ENCODE peak calls at places on chromosomes 7 and 10, in eight cellular contexts. One of them, this sample, is unnamed.

GRCh38 chr10:96448021-96448457 is 65.7 kb downstream of the TLL2 start:
- DNase-seq in CD8-positive, alpha-beta T cell: no peak
- DNase-seq in hepatocyte: no peak
- DNase-seq in A549: no peak
- DNase-seq in brain microvascular endothelial cell: no peak
- DNase-seq in upper lobe of left lung: peak
- DNase-seq in GM12865: peak
- DNase-seq in coronary artery: no peak
- DNase-seq in this sample: no peak

GRCh38 chr10:92238586-92239098 is 52.2 kb downstream of the CPEB3 start:
- DNase-seq in upper lobe of left lung: no peak
- DNase-seq in brain microvascular endothelial cell: peak
- DNase-seq in coronary artery: no peak
- DNase-seq in hepatocyte: peak
- DNase-seq in CD8-positive, alpha-beta T cell: no peak
- DNase-seq in GM12865: peak
- DNase-seq in A549: peak
- DNase-seq in this sample: no peak

GRCh38 chr7:131629203-131629871 is 72.9 kb upstream of the PODXL start:
- DNase-seq in brain microvascular endothelial cell: peak
- DNase-seq in CD8-positive, alpha-beta T cell: no peak
- DNase-seq in A549: peak
- DNase-seq in hepatocyte: no peak
- DNase-seq in coronary artery: no peak
- DNase-seq in GM12865: no peak
- DNase-seq in upper lobe of left lung: peak
- DNase-seq in this sample: no peak

GRCh38 chr10:52465202-52465601 is 151.1 kb downstream of the DKK1 start:
- DNase-seq in A549: no peak
- DNase-seq in brain microvascular endothelial cell: no peak
- DNase-seq in coronary artery: no peak
- DNase-seq in GM12865: no peak
- DNase-seq in upper lobe of left lung: no peak
- DNase-seq in hepatocyte: no peak
- DNase-seq in CD8-positive, alpha-beta T cell: no peak
- DNase-seq in this sample: no peak

GRCh38 chr10:15176269-15176668 is 7.8 kb upstream of the NMT2 start:
- DNase-seq in upper lobe of left lung: no peak
- DNase-seq in coronary artery: no peak
- DNase-seq in brain microvascular endothelial cell: no peak
- DNase-seq in A549: no peak
- DNase-seq in GM12865: no peak
- DNase-seq in hepatocyte: no peak
- DNase-seq in CD8-positive, alpha-beta T cell: no peak
- DNase-seq in this sample: no peak

GRCh38 chr10:32471232-32471631 is 25.3 kb downstream of the CCDC7 start:
- DNase-seq in A549: no peak
- DNase-seq in hepatocyte: no peak
- DNase-seq in GM12865: no peak
- DNase-seq in upper lobe of left lung: no peak
- DNase-seq in coronary artery: no peak
- DNase-seq in brain microvascular endothelial cell: no peak
- DNase-seq in CD8-positive, alpha-beta T cell: no peak
- DNase-seq in this sample: no peak

GRCh38 chr7:33591481-33591880 is 313.9 kb upstream of the BMPER start:
- DNase-seq in brain microvascular endothelial cell: peak
- DNase-seq in CD8-positive, alpha-beta T cell: no peak
- DNase-seq in A549: no peak
- DNase-seq in hepatocyte: no peak
- DNase-seq in coronary artery: no peak
- DNase-seq in upper lobe of left lung: no peak
- DNase-seq in GM12865: no peak
- DNase-seq in this sample: no peak

GRCh38 chr10:91162050-91162494 is 58.4 kb upstream of the PCGF5 start:
- DNase-seq in GM12865: peak
- DNase-seq in brain microvascular endothelial cell: no peak
- DNase-seq in hepatocyte: peak
- DNase-seq in upper lobe of left lung: no peak
- DNase-seq in coronary artery: no peak
- DNase-seq in CD8-positive, alpha-beta T cell: peak
- DNase-seq in A549: peak
- DNase-seq in this sample: no peak

GRCh38 chr10:27104919-27105318 is 4.6 kb upstream of the ANKRD26 start:
- DNase-seq in CD8-positive, alpha-beta T cell: no peak
- DNase-seq in A549: no peak
- DNase-seq in brain microvascular endothelial cell: no peak
- DNase-seq in coronary artery: no peak
- DNase-seq in upper lobe of left lung: no peak
- DNase-seq in GM12865: no peak
- DNase-seq in hepatocyte: no peak
- DNase-seq in this sample: no peak

GRCh38 chr10:104323721-104324686 is 14.3 kb downstream of the ITPRIP start:
- DNase-seq in A549: no peak
- DNase-seq in hepatocyte: no peak
- DNase-seq in upper lobe of left lung: no peak
- DNase-seq in GM12865: no peak
- DNase-seq in coronary artery: peak
- DNase-seq in brain microvascular endothelial cell: no peak
- DNase-seq in CD8-positive, alpha-beta T cell: no peak
- DNase-seq in this sample: no peak

GRCh38 chr7:4240813-4241612 is 441.1 kb upstream of the FOXK1 start:
- DNase-seq in CD8-positive, alpha-beta T cell: no peak
- DNase-seq in A549: no peak
- DNase-seq in GM12865: no peak
- DNase-seq in brain microvascular endothelial cell: no peak
- DNase-seq in coronary artery: no peak
- DNase-seq in upper lobe of left lung: no peak
- DNase-seq in hepatocyte: no peak
- DNase-seq in this sample: no peak

GRCh38 chr7:34320412-34320811 is 337.6 kb upstream of the NPSR1 start:
- DNase-seq in upper lobe of left lung: peak
- DNase-seq in A549: no peak
- DNase-seq in coronary artery: no peak
- DNase-seq in brain microvascular endothelial cell: no peak
- DNase-seq in GM12865: no peak
- DNase-seq in CD8-positive, alpha-beta T cell: no peak
- DNase-seq in hepatocyte: peak
- DNase-seq in this sample: no peak

GRCh38 chr10:124744688-124745055 is 494 bp upstream of the FAM53B start:
- DNase-seq in A549: peak
- DNase-seq in brain microvascular endothelial cell: peak
- DNase-seq in hepatocyte: no peak
- DNase-seq in CD8-positive, alpha-beta T cell: no peak
- DNase-seq in coronary artery: no peak
- DNase-seq in upper lobe of left lung: no peak
- DNase-seq in GM12865: no peak
- DNase-seq in this sample: no peak

GRCh38 chr10:124745257-124745656 is 1.1 kb upstream of the FAM53B start:
- DNase-seq in GM12865: no peak
- DNase-seq in coronary artery: no peak
- DNase-seq in hepatocyte: no peak
- DNase-seq in upper lobe of left lung: no peak
- DNase-seq in A549: no peak
- DNase-seq in brain microvascular endothelial cell: no peak
- DNase-seq in CD8-positive, alpha-beta T cell: no peak
- DNase-seq in this sample: no peak

GRCh38 chr10:124746992-124747391 is 2.8 kb upstream of the FAM53B start:
- DNase-seq in coronary artery: no peak
- DNase-seq in GM12865: no peak
- DNase-seq in A549: no peak
- DNase-seq in brain microvascular endothelial cell: no peak
- DNase-seq in upper lobe of left lung: no peak
- DNase-seq in CD8-positive, alpha-beta T cell: no peak
- DNase-seq in hepatocyte: peak
- DNase-seq in this sample: no peak

GRCh38 chr10:124744047-124744687 is at the start of gene FAM53B:
- DNase-seq in brain microvascular endothelial cell: peak
- DNase-seq in GM12865: peak
- DNase-seq in CD8-positive, alpha-beta T cell: peak
- DNase-seq in A549: peak
- DNase-seq in upper lobe of left lung: peak
- DNase-seq in hepatocyte: peak
- DNase-seq in coronary artery: no peak
- DNase-seq in this sample: peak

GRCh38 chr10:124745678-124746077 is 1.5 kb upstream of the FAM53B start:
- DNase-seq in A549: peak
- DNase-seq in CD8-positive, alpha-beta T cell: no peak
- DNase-seq in GM12865: peak
- DNase-seq in coronary artery: no peak
- DNase-seq in hepatocyte: peak
- DNase-seq in brain microvascular endothelial cell: peak
- DNase-seq in upper lobe of left lung: no peak
- DNase-seq in this sample: no peak
- TF ChIP-seq CTCF in A549: peak
- TF ChIP-seq CTCF in CD8-positive, alpha-beta T cell: peak
- TF ChIP-seq CTCF in GM12865: peak
- TF ChIP-seq CTCF in coronary artery: no peak
- TF ChIP-seq CTCF in hepatocyte: peak
- TF ChIP-seq CTCF in brain microvascular endothelial cell: peak
- TF ChIP-seq CTCF in upper lobe of left lung: peak
- TF ChIP-seq CTCF in this sample: peak

DNA sequence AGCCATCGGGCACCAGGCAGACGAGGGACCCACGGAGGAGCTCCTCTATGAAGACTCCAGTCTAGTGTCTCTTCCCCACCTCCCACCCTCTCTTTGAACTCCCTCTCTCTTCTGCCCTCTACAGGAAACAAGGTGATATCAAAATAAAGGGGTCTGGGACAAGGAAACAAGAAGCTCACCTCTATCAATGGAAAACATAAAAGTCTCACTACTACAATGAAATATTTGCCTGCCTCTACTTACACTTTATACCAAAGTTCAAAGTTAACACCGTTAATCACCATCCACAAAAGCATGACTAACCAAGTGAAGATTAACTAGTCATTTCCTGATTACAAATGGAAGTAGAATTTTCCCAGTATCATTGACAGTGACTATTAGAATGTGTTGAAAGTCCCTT is 82.2 kb downstream of the PARD3 start:
- DNase-seq in hepatocyte: no peak
- DNase-seq in A549: peak
- DNase-seq in GM12865: peak
- DNase-seq in brain microvascular endothelial cell: no peak
- DNase-seq in upper lobe of left lung: no peak
- DNase-seq in CD8-positive, alpha-beta T cell: no peak
- DNase-seq in coronary artery: no peak
- DNase-seq in this sample: no peak
- TF ChIP-seq CTCF in hepatocyte: peak
- TF ChIP-seq CTCF in A549: peak
- TF ChIP-seq CTCF in GM12865: peak
- TF ChIP-seq CTCF in brain microvascular endothelial cell: peak
- TF ChIP-seq CTCF in upper lobe of left lung: no peak
- TF ChIP-seq CTCF in CD8-positive, alpha-beta T cell: no peak
- TF ChIP-seq CTCF in coronary artery: no peak
- TF ChIP-seq CTCF in this sample: no peak

DNA sequence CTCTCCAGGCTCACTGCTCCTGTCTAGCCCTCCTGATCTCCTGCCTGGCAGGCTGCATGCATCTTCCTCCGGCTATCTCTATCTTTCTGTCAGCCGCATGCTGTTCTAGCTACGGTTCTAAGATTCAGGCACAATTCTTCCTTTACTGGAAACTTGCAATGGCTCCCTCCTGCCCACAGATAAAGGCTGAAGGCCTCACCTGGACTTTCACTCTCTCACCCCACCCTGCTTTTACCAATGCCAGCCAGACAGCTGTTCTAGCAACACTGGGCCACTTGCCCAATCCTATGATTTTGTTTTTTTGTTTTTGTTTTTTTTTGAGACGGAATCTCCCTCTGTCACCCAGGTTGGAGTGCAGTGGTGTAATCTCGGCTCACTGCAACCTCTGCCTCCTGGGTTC is 38.3 kb downstream of the BEND7 start:
- DNase-seq in CD8-positive, alpha-beta T cell: no peak
- DNase-seq in coronary artery: no peak
- DNase-seq in brain microvascular endothelial cell: no peak
- DNase-seq in hepatocyte: no peak
- DNase-seq in A549: no peak
- DNase-seq in upper lobe of left lung: no peak
- DNase-seq in GM12865: no peak
- DNase-seq in this sample: no peak
- TF ChIP-seq CTCF in CD8-positive, alpha-beta T cell: no peak
- TF ChIP-seq CTCF in coronary artery: no peak
- TF ChIP-seq CTCF in brain microvascular endothelial cell: no peak
- TF ChIP-seq CTCF in hepatocyte: no peak
- TF ChIP-seq CTCF in A549: no peak
- TF ChIP-seq CTCF in upper lobe of left lung: no peak
- TF ChIP-seq CTCF in GM12865: no peak
- TF ChIP-seq CTCF in this sample: no peak

GRCh38 chr7:22783421-22783820 is 39.2 kb downstream of the TOMM7 start:
- DNase-seq in brain microvascular endothelial cell: no peak
- DNase-seq in upper lobe of left lung: no peak
- DNase-seq in GM12865: no peak
- DNase-seq in CD8-positive, alpha-beta T cell: no peak
- DNase-seq in hepatocyte: no peak
- DNase-seq in A549: no peak
- DNase-seq in coronary artery: no peak
- DNase-seq in this sample: no peak

GRCh38 chr7:22779697-22780096 is 43.0 kb downstream of the TOMM7 start:
- DNase-seq in A549: no peak
- DNase-seq in hepatocyte: no peak
- DNase-seq in coronary artery: no peak
- DNase-seq in upper lobe of left lung: no peak
- DNase-seq in brain microvascular endothelial cell: no peak
- DNase-seq in CD8-positive, alpha-beta T cell: no peak
- DNase-seq in GM12865: no peak
- DNase-seq in this sample: no peak

GRCh38 chr7:22781230-22781711 is 41.4 kb downstream of the TOMM7 start:
- DNase-seq in upper lobe of left lung: no peak
- DNase-seq in A549: no peak
- DNase-seq in coronary artery: no peak
- DNase-seq in GM12865: no peak
- DNase-seq in hepatocyte: no peak
- DNase-seq in brain microvascular endothelial cell: peak
- DNase-seq in CD8-positive, alpha-beta T cell: no peak
- DNase-seq in this sample: no peak

GRCh38 chr7:22784346-22784745 is 38.3 kb downstream of the TOMM7 start:
- DNase-seq in A549: no peak
- DNase-seq in CD8-positive, alpha-beta T cell: no peak
- DNase-seq in GM12865: no peak
- DNase-seq in hepatocyte: no peak
- DNase-seq in brain microvascular endothelial cell: peak
- DNase-seq in upper lobe of left lung: no peak
- DNase-seq in coronary artery: no peak
- DNase-seq in this sample: no peak

DNA sequence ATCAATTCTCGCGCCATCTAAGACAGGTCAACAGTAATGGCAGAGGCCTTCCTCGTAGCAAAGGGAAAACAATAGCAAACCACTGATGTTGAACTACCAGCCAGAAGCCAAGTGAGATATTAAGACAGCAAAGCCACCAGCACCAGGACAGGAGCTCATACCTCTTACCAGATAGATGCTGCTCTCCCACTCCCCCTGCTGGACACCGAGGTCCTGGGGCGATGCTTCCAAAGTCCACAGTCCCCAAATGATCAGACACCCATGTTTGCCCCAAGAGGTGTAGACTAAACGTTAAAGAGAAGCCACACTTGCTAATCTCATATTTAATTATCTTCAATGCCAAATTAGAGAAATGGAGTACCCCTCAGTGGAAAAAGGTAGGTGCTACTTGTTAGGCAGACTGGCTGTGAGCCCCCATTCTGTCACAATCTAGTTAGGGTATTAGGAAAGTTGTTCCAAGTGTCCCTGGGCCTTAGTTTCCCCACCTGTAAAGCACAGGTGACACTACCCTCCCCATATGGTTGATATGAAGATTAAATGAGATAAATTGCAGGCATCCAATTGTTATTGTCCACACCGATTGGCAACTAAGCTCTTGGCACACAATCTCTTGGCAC is 39.9 kb downstream of the TOMM7 start:
- DNase-seq in A549: peak
- DNase-seq in upper lobe of left lung: no peak
- DNase-seq in GM12865: peak
- DNase-seq in brain microvascular endothelial cell: peak
- DNase-seq in coronary artery: no peak
- DNase-seq in CD8-positive, alpha-beta T cell: peak
- DNase-seq in hepatocyte: peak
- DNase-seq in this sample: peak
- TF ChIP-seq CTCF in A549: peak
- TF ChIP-seq CTCF in upper lobe of left lung: peak
- TF ChIP-seq CTCF in GM12865: peak
- TF ChIP-seq CTCF in brain microvascular endothelial cell: peak
- TF ChIP-seq CTCF in coronary artery: peak
- TF ChIP-seq CTCF in CD8-positive, alpha-beta T cell: peak
- TF ChIP-seq CTCF in hepatocyte: peak
- TF ChIP-seq CTCF in this sample: peak